ENCODE peak calls at places on chromosome 1, in eight cellular contexts. V, Q, P, C, O, R, W and E are unnamed samples.

GRCh38 chr1:179930867-179931266 is 23.7 kb upstream of the CEP350 start:
- DNase-seq in V (no peak), Q (no peak), P (no peak), C (no peak), O (no peak), R (no peak), W (no peak), E (no peak)

GRCh38 chr1:244369256-244370057 is 82.3 kb downstream of the ADSS2 start:
- DNase-seq in V (no peak), Q (no peak), P (peak), C (no peak), O (no peak), R (no peak), W (no peak), E (no peak)

GRCh38 chr1:182029002-182029378 is 32.5 kb downstream of the ZNF648 start:
- DNase-seq in V (no peak), Q (no peak), P (no peak), C (no peak), O (no peak), R (no peak), W (no peak), E (no peak)

GRCh38 chr1:164765993-164766720 is 207.2 kb downstream of the PBX1 start:
- DNase-seq in V (no peak), Q (no peak), P (no peak), C (no peak), O (no peak), R (no peak), W (no peak), E (no peak)

GRCh38 chr1:93961443-93961842 is 52.2 kb upstream of the GCLM start:
- DNase-seq in V (no peak), Q (no peak), P (no peak), C (no peak), O (no peak), R (no peak), W (no peak), E (no peak)

GRCh38 chr1:1360511-1361169 is 2.3 kb upstream of the MXRA8 start:
- DNase-seq in V (no peak), Q (peak), P (no peak), C (no peak), O (no peak), R (peak), W (no peak), E (no peak)

GRCh38 chr1:18883636-18884418 is 18.5 kb downstream of the ALDH4A1 start:
- DNase-seq in V (peak), Q (peak), P (peak), C (peak), O (peak), R (peak), W (peak), E (peak)

GRCh38 chr1:94675373-94675772 is 133.8 kb upstream of the F3 start:
- DNase-seq in V (no peak), Q (no peak), P (no peak), C (no peak), O (no peak), R (no peak), W (no peak), E (no peak)

GRCh38 chr1:67307251-67308060 is at the start of gene IL12RB2:
- DNase-seq in V (no peak), Q (peak), P (peak), C (no peak), O (no peak), R (no peak), W (peak), E (peak)

GRCh38 chr1:19258353-19258752 is 6.7 kb downstream of the MRTO4 start:
- DNase-seq in V (no peak), Q (no peak), P (no peak), C (no peak), O (no peak), R (no peak), W (no peak), E (no peak)